ENCODE peak calls at places on chromosomes 12 and 14, in five cellular contexts. F is left ventricle myocardium superior, C is SK-MEL-5, U is caudate nucleus, H is HEK293T. Z is an unnamed sample.

GRCh38 chr12:111361717-111362576 is 6.9 kb downstream of the PHETA1 start:
- DNase-seq in U (no peak), F (peak), H (no peak), C (no peak), Z (no peak)

GRCh38 chr12:15629108-15629507 is 160.1 kb downstream of the EPS8 start:
- DNase-seq in F (peak), H (no peak), U (no peak), C (peak), Z (peak)

GRCh38 chr12:49187184-49187583 is 1.7 kb downstream of the TUBA1A start:
- DNase-seq in U (peak), H (no peak), F (peak), C (peak), Z (peak)

GRCh38 chr14:50999726-51000125 is 55.4 kb upstream of the PYGL start:
- DNase-seq in F (no peak), C (peak), H (no peak), U (no peak), Z (no peak)

GRCh38 chr14:68807148-68807600 is 14.3 kb upstream of the ZFP36L1 start:
- DNase-seq in F (peak), C (no peak), H (peak), U (no peak), Z (no peak)

GRCh38 chr12:78916845-78917480 is 52.4 kb downstream of the SYT1 start:
- DNase-seq in U (no peak), C (no peak), H (no peak), F (no peak), Z (peak)

GRCh38 chr12:45655186-45655585 is 74.3 kb upstream of the ARID2 start:
- DNase-seq in F (no peak), C (peak), H (peak), U (no peak), Z (no peak)

GRCh38 chr12:31588976-31589375 is 2.0 kb downstream of the DENND5B start:
- DNase-seq in C (no peak), U (no peak), H (no peak), F (no peak), Z (no peak)

GRCh38 chr12:62700091-62700490 is 233.5 kb downstream of the MON2 start:
- DNase-seq in F (no peak), H (no peak), U (no peak), C (no peak), Z (no peak)

GRCh38 chr12:121939190-121939589 is 20.8 kb downstream of the CFAP251 start:
- DNase-seq in H (no peak), F (no peak), U (no peak), C (no peak), Z (no peak)

GRCh38 chr12:26136688-26137087 is 11.9 kb upstream of the BHLHE41 start:
- DNase-seq in U (no peak), C (no peak), H (no peak), F (no peak), Z (no peak)

GRCh38 chr14:101665478-101666078 is 95.9 kb upstream of the PPP2R5C start:
- DNase-seq in U (no peak), H (peak), F (no peak), C (peak), Z (peak)

GRCh38 chr12:113422030-113422900 is at the start of gene SDSL:
- DNase-seq in C (peak), F (peak), H (peak), U (no peak), Z (peak)

GRCh38 chr14:68527329-68527851 is 265.5 kb downstream of the ZFP36L1 start:
- DNase-seq in F (no peak), U (no peak), H (no peak), C (no peak), Z (no peak)

GRCh38 chr12:125263385-125263784 is 198.2 kb downstream of the AACS start:
- DNase-seq in C (no peak), F (no peak), H (no peak), U (no peak), Z (no peak)

GRCh38 chr12:102965281-102966155 is 8.0 kb downstream of the ASCL1 start:
- DNase-seq in F (peak), H (no peak), C (no peak), U (peak), Z (no peak)

GRCh38 chr12:52833922-52834726 is at the start of gene KRT79:
- DNase-seq in H (no peak), U (no peak), F (no peak), C (no peak), Z (no peak)

GRCh38 chr12:131044760-131045381 is 91.2 kb downstream of the ADGRD1 start:
- DNase-seq in F (no peak), C (peak), U (no peak), H (no peak), Z (peak)

GRCh38 chr12:10940389-10940788 is 1.3 kb upstream of the TAS2R14 start:
- DNase-seq in H (no peak), C (no peak), F (no peak), U (no peak), Z (no peak)

GRCh38 chr12:88625316-88625715 is 45.0 kb upstream of the KITLG start:
- DNase-seq in C (no peak), F (no peak), H (no peak), U (no peak), Z (no peak)

GRCh38 chr12:18246057-18246456 is 15.3 kb upstream of the PIK3C2G start:
- DNase-seq in C (peak), F (no peak), H (no peak), U (no peak), Z (no peak)

GRCh38 chr12:95882080-95882479 is 23.3 kb downstream of the SNRPF start:
- DNase-seq in C (no peak), H (no peak), F (no peak), U (no peak), Z (no peak)

GRCh38 chr14:76203086-76204001 is 51.6 kb downstream of the GPATCH2L start:
- DNase-seq in C (peak), F (no peak), U (no peak), H (no peak), Z (peak)

GRCh38 chr14:21860172-21860571 is 186.6 kb upstream of the OR4E1 start:
- DNase-seq in F (no peak), C (peak), U (no peak), H (peak), Z (peak)

GRCh38 chr14:99816217-99816616 is 23.0 kb downstream of the EML1 start:
- DNase-seq in H (no peak), F (no peak), C (no peak), U (no peak), Z (no peak)

GRCh38 chr14:61110683-61111082 is 129.6 kb downstream of the SLC38A6 start:
- DNase-seq in H (no peak), C (no peak), U (no peak), F (no peak), Z (no peak)

GRCh38 chr12:132766380-132767085 is 4.9 kb upstream of the ANKLE2 start:
- DNase-seq in C (no peak), H (no peak), U (no peak), F (peak), Z (no peak)

GRCh38 chr14:76236172-76237130 is 84.7 kb downstream of the GPATCH2L start:
- DNase-seq in H (no peak), F (no peak), C (no peak), U (no peak), Z (no peak)

GRCh38 chr12:25051583-25052190 is 102.8 kb upstream of the BCAT1 start:
- DNase-seq in C (no peak), U (no peak), H (no peak), F (no peak), Z (no peak)

GRCh38 chr14:90533591-90534021 is 136.8 kb downstream of the CALM1 start:
- DNase-seq in H (no peak), F (no peak), C (no peak), U (no peak), Z (no peak)

GRCh38 chr12:64716373-64716772 is 42.8 kb downstream of the GNS start:
- DNase-seq in F (no peak), U (no peak), C (peak), H (no peak), Z (no peak)

GRCh38 chr12:88650715-88651114 is 70.4 kb upstream of the KITLG start:
- DNase-seq in C (no peak), H (no peak), F (no peak), U (no peak), Z (no peak)

GRCh38 chr14:55512421-55512820 is 67.6 kb upstream of the KTN1 start:
- DNase-seq in U (no peak), F (no peak), H (no peak), C (no peak), Z (peak)

GRCh38 chr14:51652168-51653095 is 722 bp downstream of the FRMD6 start:
- DNase-seq in H (peak), C (no peak), U (no peak), F (no peak), Z (no peak)

GRCh38 chr14:104219731-104220224 is 81.4 kb downstream of the KIF26A start:
- DNase-seq in U (no peak), F (peak), C (no peak), H (no peak), Z (no peak)

GRCh38 chr12:110661337-110661972 is 27.5 kb downstream of the HVCN1 start:
- DNase-seq in C (no peak), H (no peak), F (peak), U (no peak), Z (no peak)

GRCh38 chr14:102185360-102185759 is 45.7 kb downstream of the WDR20 start:
- DNase-seq in F (no peak), C (no peak), H (no peak), U (no peak), Z (no peak)

GRCh38 chr14:57533214-57533613 is 39.6 kb upstream of the CCDC198 start:
- DNase-seq in H (no peak), U (no peak), C (peak), F (no peak), Z (no peak)

Z was measured in COLO829.